ENCODE peak calls at places on chromosomes 7 and 10, in eight cellular contexts. U, Y, Q, T, A, F, L and W are unnamed samples.

GRCh38 chr7:39446546-39446945 is 119.7 kb upstream of the YAE1 start:
- DNase-seq in T (no peak), A (no peak), F (no peak), L (no peak), Q (no peak), Y (no peak), U (no peak), W (no peak)

GRCh38 chr7:155378580-155378934 is 79.4 kb upstream of the EN2 start:
- DNase-seq in T (no peak), Y (no peak), L (no peak), U (no peak), A (no peak), Q (no peak), F (no peak), W (no peak)

GRCh38 chr7:133602291-133602690 is 349.4 kb downstream of the EXOC4 start:
- DNase-seq in L (no peak), T (no peak), Q (no peak), Y (peak), A (no peak), U (no peak), F (no peak), W (no peak)

GRCh38 chr10:112832361-112832878 is 117.6 kb upstream of the TCF7L2 start:
- DNase-seq in Y (peak), L (no peak), U (no peak), F (no peak), T (no peak), Q (no peak), A (no peak), W (no peak)

GRCh38 chr7:147412109-147412508 is 1178.5 kb upstream of the C7orf33 start:
- DNase-seq in Q (no peak), Y (peak), L (no peak), F (no peak), T (no peak), U (no peak), A (no peak), W (no peak)

GRCh38 chr10:74114041-74114448 is 36.6 kb downstream of the AP3M1 start:
- DNase-seq in Y (no peak), T (no peak), U (no peak), L (no peak), F (no peak), A (no peak), Q (no peak), W (no peak)

GRCh38 chr10:36888925-36889573 is 236.3 kb upstream of the ANKRD30A start:
- DNase-seq in Q (no peak), Y (peak), T (peak), L (no peak), F (no peak), U (peak), A (peak), W (no peak)

GRCh38 chr10:11830836-11831519 is 7.8 kb downstream of the PROSER2 start:
- DNase-seq in A (no peak), Y (no peak), F (no peak), Q (no peak), T (no peak), U (no peak), L (no peak), W (no peak)

GRCh38 chr7:14321947-14322346 is 332.5 kb upstream of the ETV1 start:
- DNase-seq in T (no peak), F (no peak), Q (no peak), U (no peak), A (no peak), Y (no peak), L (no peak), W (no peak)

GRCh38 chr10:5424751-5425150 is 12.4 kb downstream of the NET1 start:
- DNase-seq in L (no peak), F (no peak), A (no peak), Y (no peak), Q (no peak), T (no peak), U (no peak), W (no peak)

GRCh38 chr10:89302628-89303027 is 782 bp downstream of the IFIT2 start:
- DNase-seq in A (peak), U (no peak), F (no peak), L (no peak), Q (no peak), T (no peak), Y (no peak), W (no peak)

GRCh38 chr10:79608505-79609375 is 2.0 kb upstream of the SFTPA1 start:
- DNase-seq in Q (no peak), F (no peak), T (peak), Y (peak), L (peak), A (peak), U (peak), W (no peak)

GRCh38 chr10:22372922-22373321 is 27.6 kb downstream of the SPAG6 start:
- DNase-seq in F (no peak), L (no peak), A (no peak), U (no peak), T (no peak), Q (no peak), Y (peak), W (no peak)

GRCh38 chr10:118944959-118945622 is 84.4 kb upstream of the NANOS1 start:
- DNase-seq in A (no peak), F (no peak), U (no peak), L (no peak), Y (no peak), T (no peak), Q (no peak), W (no peak)

GRCh38 chr7:123961731-123962130 is 36.7 kb downstream of the SPAM1 start:
- DNase-seq in A (no peak), L (no peak), Q (no peak), F (no peak), T (peak), Y (peak), U (no peak), W (no peak)

GRCh38 chr7:98418271-98418635 is 17.4 kb upstream of the BAIAP2L1 start:
- DNase-seq in Y (peak), F (no peak), Q (no peak), T (no peak), A (no peak), L (no peak), U (no peak), W (no peak)

GRCh38 chr10:110642980-110643655 is 1.0 kb upstream of the RBM20 start:
- DNase-seq in Y (no peak), F (peak), A (no peak), T (no peak), U (no peak), L (no peak), Q (peak), W (peak)

GRCh38 chr10:80472234-80473095 is 18.4 kb downstream of the TSPAN14 start:
- DNase-seq in T (no peak), A (no peak), U (no peak), Y (peak), F (no peak), L (no peak), Q (no peak), W (no peak)

GRCh38 chr7:144391823-144392255 is 11.7 kb downstream of the NOBOX start:
- DNase-seq in Y (peak), L (no peak), T (no peak), Q (no peak), F (no peak), A (peak), U (no peak), W (no peak)

GRCh38 chr10:70565556-70566514 is 36.7 kb downstream of the PRF1 start:
- DNase-seq in A (peak), Q (no peak), U (no peak), T (no peak), F (no peak), L (no peak), Y (no peak), W (no peak)

GRCh38 chr7:91519241-91520200 is 255.3 kb downstream of the FZD1 start:
- DNase-seq in L (no peak), F (no peak), Q (no peak), U (no peak), A (no peak), T (no peak), Y (peak), W (no peak)

GRCh38 chr7:18288322-18289037 is 207.1 kb upstream of the HDAC9 start:
- DNase-seq in U (no peak), T (no peak), A (no peak), F (no peak), Y (no peak), L (no peak), Q (no peak), W (no peak)

GRCh38 chr10:86375204-86375603 is 8.6 kb upstream of the GRID1 start:
- DNase-seq in F (no peak), Y (no peak), U (no peak), L (no peak), T (no peak), A (no peak), Q (no peak), W (no peak)

GRCh38 chr10:36474456-36474855 is 650.9 kb upstream of the ANKRD30A start:
- DNase-seq in A (no peak), Y (no peak), T (no peak), F (no peak), U (no peak), L (no peak), Q (no peak), W (no peak)

GRCh38 chr7:33716581-33717477 is 188.5 kb upstream of the BMPER start:
- DNase-seq in A (peak), L (no peak), F (no peak), Y (peak), Q (no peak), T (no peak), U (no peak), W (no peak)

GRCh38 chr7:47776335-47776734 is 171.9 kb downstream of the PKD1L1 start:
- DNase-seq in L (no peak), Y (no peak), A (no peak), U (no peak), T (no peak), F (no peak), Q (no peak), W (no peak)

GRCh38 chr7:21256310-21256877 is 171.5 kb upstream of the SP4 start:
- DNase-seq in Y (peak), U (no peak), T (no peak), L (no peak), F (no peak), A (peak), Q (no peak), W (no peak)

GRCh38 chr10:123974406-123974805 is 82.8 kb upstream of the CPXM2 start:
- DNase-seq in A (no peak), F (no peak), Y (peak), T (no peak), L (no peak), U (no peak), Q (peak), W (no peak)

GRCh38 chr10:100998183-100998990 is 1.2 kb upstream of the LZTS2 start:
- DNase-seq in F (peak), Q (peak), L (peak), T (peak), A (peak), U (peak), Y (peak), W (peak)

GRCh38 chr10:91616124-91616523 is 16.7 kb downstream of the PPP1R3C start:
- DNase-seq in Q (no peak), L (no peak), Y (no peak), U (no peak), A (no peak), T (no peak), F (no peak), W (no peak)

GRCh38 chr7:21261627-21262564 is 166.0 kb upstream of the SP4 start:
- DNase-seq in Q (no peak), T (peak), U (peak), Y (peak), L (no peak), A (peak), F (no peak), W (no peak)

GRCh38 chr7:30511973-30512662 is 7.5 kb upstream of the GGCT start:
- DNase-seq in Y (no peak), Q (no peak), T (no peak), A (no peak), F (no peak), U (no peak), L (no peak), W (no peak)

GRCh38 chr7:12474035-12474434 is 70.4 kb upstream of the VWDE start:
- DNase-seq in F (no peak), T (no peak), L (no peak), A (no peak), U (no peak), Q (no peak), Y (no peak), W (no peak)

GRCh38 chr7:157927313-157927925 is 590.6 kb downstream of the DNAJB6 start:
- DNase-seq in U (no peak), F (no peak), T (no peak), Q (no peak), A (no peak), Y (no peak), L (no peak), W (no peak)

GRCh38 chr10:99432881-99433280 is 2.5 kb upstream of the GOT1 start:
- DNase-seq in L (no peak), T (no peak), A (no peak), F (no peak), Q (no peak), Y (no peak), U (no peak), W (no peak)

GRCh38 chr7:54336800-54337199 is 205.4 kb upstream of the VSTM2A start:
- DNase-seq in A (no peak), T (no peak), F (no peak), L (no peak), U (no peak), Q (no peak), Y (no peak), W (no peak)

GRCh38 chr7:26237035-26237807 is 35.7 kb downstream of the CBX3 start:
- DNase-seq in L (no peak), Q (no peak), F (no peak), U (no peak), T (no peak), Y (no peak), A (no peak), W (no peak)

GRCh38 chr7:5510426-5511045 is 86.9 kb upstream of the TNRC18 start:
- DNase-seq in F (no peak), Y (no peak), L (no peak), U (no peak), T (no peak), A (no peak), Q (no peak), W (no peak)